ENCODE peak calls at places on chromosomes 7 and 10, in seven cellular contexts. F, Y, T, Z, E, Q and C are unnamed samples.

GRCh38 chr10:49700997-49701396 is 21.5 kb downstream of the C10orf53 start:
- DNase-seq in F (peak), T (peak), Z (no peak), Q (no peak), Y (no peak), E (no peak), C (peak)

GRCh38 chr10:4767033-4767814 is 58.8 kb upstream of the AKR1E2 start:
- DNase-seq in F (no peak), E (peak), Z (no peak), T (peak), Y (no peak), Q (no peak), C (no peak)

GRCh38 chr7:101125989-101126650 is 784 bp upstream of the SERPINE1 start:
- DNase-seq in E (peak), Y (peak), F (no peak), Z (no peak), T (no peak), Q (no peak), C (no peak)

GRCh38 chr7:51314726-51315125 is 1.9 kb downstream of the COBL start:
- DNase-seq in Q (no peak), F (no peak), Y (no peak), Z (no peak), E (no peak), T (no peak), C (peak)

GRCh38 chr7:94375713-94376112 is 19.0 kb upstream of the COL1A2 start:
- DNase-seq in T (no peak), Y (no peak), E (peak), Z (no peak), Q (no peak), F (no peak), C (peak)

GRCh38 chr10:59319854-59320253 is 42.5 kb downstream of the FAM13C start:
- DNase-seq in E (no peak), Q (no peak), Y (no peak), Z (no peak), T (no peak), F (no peak), C (no peak)

GRCh38 chr7:101903505-101903849 is 86.1 kb downstream of the CUX1 start:
- DNase-seq in Q (no peak), F (no peak), Y (no peak), T (no peak), Z (no peak), E (no peak), C (no peak)

GRCh38 chr7:149838224-149838991 is at the start of gene ZNF862:
- DNase-seq in Y (peak), F (peak), E (peak), Z (peak), T (peak), Q (peak), C (peak)

GRCh38 chr10:35289198-35289597 is 47.1 kb upstream of the CCNY start:
- DNase-seq in Y (no peak), F (no peak), Q (no peak), T (no peak), E (no peak), Z (no peak), C (no peak)

GRCh38 chr10:72038458-72039001 is 49.8 kb downstream of the SPOCK2 start:
- DNase-seq in Z (no peak), Y (no peak), E (peak), F (no peak), Q (no peak), T (no peak), C (no peak)

GRCh38 chr10:58662314-58662713 is 149.6 kb downstream of the BICC1 start:
- DNase-seq in F (no peak), E (peak), Q (no peak), Y (no peak), T (no peak), Z (no peak), C (no peak)

GRCh38 chr7:45647426-45647825 is 73.3 kb downstream of the ADCY1 start:
- DNase-seq in T (no peak), Z (peak), F (no peak), E (no peak), Y (no peak), Q (no peak), C (no peak)

GRCh38 chr10:28434063-28434462 is 98.9 kb upstream of the WAC start:
- DNase-seq in T (no peak), E (no peak), Z (no peak), Q (no peak), F (no peak), Y (no peak), C (no peak)

GRCh38 chr7:100476903-100477870 is 1.8 kb downstream of the TSC22D4 start:
- DNase-seq in Y (no peak), F (peak), Q (no peak), T (no peak), E (no peak), Z (no peak), C (peak)

GRCh38 chr10:49272251-49273081 is 26.5 kb upstream of the C10orf71 start:
- DNase-seq in T (no peak), E (peak), Q (no peak), F (no peak), Z (no peak), Y (no peak), C (peak)

GRCh38 chr10:110212119-110213006 is 5.0 kb downstream of the MXI1 start:
- DNase-seq in E (no peak), T (no peak), Q (no peak), F (no peak), Y (no peak), Z (no peak), C (no peak)

GRCh38 chr7:33738260-33738935 is 166.9 kb upstream of the BMPER start:
- DNase-seq in Z (no peak), Q (no peak), F (no peak), T (no peak), E (no peak), Y (no peak), C (no peak)

GRCh38 chr7:17275749-17276671 is 22.4 kb upstream of the AHR start:
- DNase-seq in Q (no peak), Z (no peak), F (no peak), E (peak), Y (no peak), T (no peak), C (no peak)

GRCh38 chr7:45985902-45986301 is 64.8 kb upstream of the IGFBP3 start:
- DNase-seq in Q (no peak), T (no peak), E (peak), F (no peak), Z (no peak), Y (no peak), C (peak)

GRCh38 chr10:131135716-131136115 is 175.8 kb downstream of the TCERG1L start:
- DNase-seq in Z (no peak), Q (no peak), E (no peak), Y (no peak), F (no peak), T (no peak), C (no peak)

GRCh38 chr7:44637788-44638594 is 31.6 kb downstream of the OGDH start:
- DNase-seq in Y (no peak), Z (no peak), F (no peak), E (peak), T (no peak), Q (no peak), C (peak)

GRCh38 chr7:101576993-101577392 is 52.1 kb downstream of the MYL10 start:
- DNase-seq in Z (no peak), E (no peak), T (no peak), Y (no peak), F (no peak), Q (no peak), C (peak)

GRCh38 chr7:115516341-115516740 is 514.2 kb downstream of the TFEC start:
- DNase-seq in Q (no peak), Y (no peak), E (no peak), F (no peak), T (no peak), Z (no peak), C (no peak)

GRCh38 chr7:56092789-56093531 is at the start of gene PHKG1:
- DNase-seq in E (peak), Z (peak), Q (peak), Y (peak), F (peak), T (peak), C (peak)

GRCh38 chr7:88354999-88355398 is 48.3 kb upstream of the STEAP4 start:
- DNase-seq in E (no peak), Q (no peak), T (no peak), Z (no peak), Y (no peak), F (no peak), C (no peak)